ENCODE peak calls at places on chromosomes 16 and 17, in six cellular contexts. O is endodermal cell, H is NB4, L is psoas muscle, W is adrenal gland, M is suprapubic skin. F is an unnamed sample.
A peak's percentile ranks its signal among the peaks of the same experiment; 100 is the strongest.

GRCh38 chr17:44673893-44674292 is 15.7 kb downstream of the CCDC43 start:
- DNase-seq in O (no peak), H (no peak), L (no peak), W (no peak), M (no peak), F (no peak)

GRCh38 chr16:87174061-87174460 is 143.1 kb downstream of the C16orf95 start:
- DNase-seq in O (no peak), H (no peak), L (no peak), W (no peak), M (no peak), F (no peak)

GRCh38 chr17:13736915-13737314 is 135.2 kb upstream of the HS3ST3A1 start:
- DNase-seq in O (no peak), H (peak; percentile 28), L (no peak), W (no peak), M (no peak), F (peak; percentile 59)

GRCh38 chr17:29621751-29622194 is 939 bp downstream of the CORO6 start:
- DNase-seq in O (peak; percentile 48), H (no peak), L (peak; percentile 76), W (no peak), M (no peak), F (peak; percentile 22)

GRCh38 chr17:43644081-43644480 is 17.6 kb downstream of the MEOX1 start:
- DNase-seq in O (peak; percentile 65), H (no peak), L (no peak), W (no peak), M (no peak), F (no peak)

GRCh38 chr16:1992475-1993292 is 2.9 kb downstream of the SYNGR3 start:
- DNase-seq in O (peak; percentile 83), H (no peak), L (no peak), W (no peak), M (no peak), F (no peak)

GRCh38 chr17:64356304-64356686 is 34.4 kb downstream of the PECAM1 start:
- DNase-seq in O (no peak), H (no peak), L (no peak), W (no peak), M (no peak), F (no peak)

GRCh38 chr17:71071837-71072236 is 902.5 kb downstream of the KCNJ2 start:
- DNase-seq in O (no peak), H (peak; percentile 74), L (no peak), W (peak; percentile 18), M (no peak), F (peak; percentile 94)

GRCh38 chr16:10338426-10338825 is 47.4 kb upstream of the ATF7IP2 start:
- DNase-seq in O (no peak), H (no peak), L (no peak), W (no peak), M (no peak), F (no peak)

GRCh38 chr17:57985675-57985974 is 2.4 kb downstream of the VEZF1 start:
- DNase-seq in O (no peak), H (no peak), L (no peak), W (no peak), M (no peak), F (peak; percentile 44)

GRCh38 chr17:82915010-82915696 is 75.3 kb upstream of the ZNF750 start:
- DNase-seq in O (no peak), H (no peak), L (no peak), W (no peak), M (no peak), F (no peak)

GRCh38 chr16:47574091-47575054 is 113.2 kb downstream of the PHKB start:
- DNase-seq in O (no peak), H (peak; percentile 27), L (no peak), W (no peak), M (no peak), F (peak; percentile 64)

GRCh38 chr17:19719365-19720209 is 3.2 kb upstream of the SLC47A2 start:
- DNase-seq in O (peak; percentile 40), H (no peak), L (peak; percentile 28), W (no peak), M (peak; percentile 59), F (no peak)

GRCh38 chr16:26598989-26599785 is 467.5 kb upstream of the C16orf82 start:
- DNase-seq in O (peak; percentile 64), H (no peak), L (no peak), W (no peak), M (no peak), F (no peak)

GRCh38 chr17:3691539-3692166 is 4.3 kb downstream of the P2RX5 start:
- DNase-seq in O (peak; percentile 89), H (no peak), L (no peak), W (no peak), M (no peak), F (no peak)

GRCh38 chr17:37708008-37708615 is 36.7 kb downstream of the HNF1B start:
- DNase-seq in O (no peak), H (no peak), L (no peak), W (no peak), M (no peak), F (no peak)

GRCh38 chr16:81220369-81220768 is 18.1 kb upstream of the BCO1 start:
- DNase-seq in O (no peak), H (no peak), L (no peak), W (no peak), M (no peak), F (no peak)

GRCh38 chr16:9049241-9049640 is 42.2 kb upstream of the HAPSTR1 start:
- DNase-seq in O (no peak), H (no peak), L (no peak), W (no peak), M (no peak), F (peak; percentile 80)

GRCh38 chr16:9048302-9048700 is 43.1 kb upstream of the HAPSTR1 start:
- DNase-seq in O (no peak), H (no peak), L (no peak), W (no peak), M (no peak), F (peak; percentile 59)

GRCh38 chr16:9053006-9053601 is 38.3 kb upstream of the HAPSTR1 start:
- DNase-seq in O (peak; percentile 97), H (peak; percentile 47), L (peak; percentile 78), W (peak; percentile 44), M (no peak), F (peak; percentile 83)

GRCh38 chr16:9047689-9048301 is 43.6 kb upstream of the HAPSTR1 start:
- DNase-seq in O (peak; percentile 86), H (peak; percentile 92), L (peak; percentile 93), W (peak; percentile 92), M (peak; percentile 91), F (peak; percentile 100)

GRCh38 chr16:9050102-9050830 is 41.2 kb upstream of the HAPSTR1 start:
- DNase-seq in O (peak; percentile 94), H (peak; percentile 50), L (no peak), W (peak; percentile 18), M (no peak), F (peak; percentile 16)
- TF ChIP-seq CTCF in O (peak; percentile 90), H (peak; percentile 59), L (no peak), W (no peak), M (no peak), F (peak; percentile 52)

GRCh38 chr17:49315974-49316570 is 46.0 kb downstream of the ZNF652 start:
- DNase-seq in O (no peak), H (peak; percentile 35), L (no peak), W (no peak), M (no peak), F (peak; percentile 47)
- H3K4me3 ChIP-seq in O (no peak overlapping the region), H (no peak overlapping the region), L (peak overlapping the region; percentile 37), W (no peak overlapping the region), M (no peak overlapping the region), F (no peak overlapping the region)

GRCh38 chr17:81553616-81554181 is 1.5 kb upstream of the FAAP100 start:
- DNase-seq in O (no peak), H (peak; percentile 67), L (no peak), W (no peak), M (no peak), F (peak; percentile 93)

GRCh38 chr17:81551458-81552243 is 502 bp downstream of the FAAP100 start:
- DNase-seq in O (peak; percentile 71), H (peak; percentile 26), L (peak; percentile 64), W (no peak), M (no peak), F (no peak)

GRCh38 chr17:81550830-81551457 is 1.2 kb downstream of the FAAP100 start:
- DNase-seq in O (no peak), H (no peak), L (peak; percentile 51), W (no peak), M (no peak), F (no peak)

GRCh38 chr17:81553018-81553615 is 964 bp upstream of the FAAP100 start:
- DNase-seq in O (peak; percentile 98), H (peak; percentile 95), L (peak; percentile 75), W (no peak), M (peak; percentile 82), F (peak; percentile 83)

DNA sequence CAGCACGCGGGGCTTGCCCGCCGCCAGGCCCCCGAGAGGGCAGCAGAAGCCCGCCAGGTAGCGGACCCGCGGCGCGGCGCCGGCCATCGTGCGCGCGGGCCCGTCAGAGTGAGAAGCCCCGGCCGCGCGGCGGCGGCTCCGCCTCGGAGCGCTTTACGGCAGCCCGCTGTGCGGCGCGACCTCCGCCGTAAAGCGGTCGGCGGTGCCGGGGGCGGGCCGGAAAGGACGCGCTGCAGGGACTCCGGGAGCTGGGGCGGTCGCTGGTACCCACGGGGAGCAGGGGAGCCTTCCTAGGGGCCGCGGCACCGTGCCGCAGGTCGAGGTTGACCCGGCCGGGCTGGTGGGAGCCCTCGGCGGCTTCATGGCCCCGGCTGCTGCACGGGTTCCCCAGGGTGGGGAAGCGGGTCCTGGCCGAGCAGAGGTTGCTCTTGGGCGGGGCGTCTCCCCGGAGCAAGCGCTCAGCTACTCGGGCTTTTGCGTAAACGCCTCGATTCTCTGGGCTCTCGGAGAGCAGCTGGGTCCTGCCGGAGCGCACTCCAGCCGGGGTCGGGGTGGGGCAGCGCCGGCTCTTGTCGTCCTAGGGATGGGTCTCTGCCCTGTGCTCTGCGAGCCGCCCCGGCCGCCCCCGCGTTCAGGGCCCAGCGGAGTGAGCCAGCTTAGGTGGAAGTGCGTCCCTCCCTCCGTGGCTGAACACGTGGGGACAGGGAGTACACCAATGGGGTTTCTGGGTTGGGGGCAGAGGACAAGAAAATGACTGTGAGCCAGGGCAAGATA is at the start of gene FAAP100:
- DNase-seq in O (peak; percentile 95), H (peak; percentile 88), L (peak; percentile 91), W (peak; percentile 81), M (peak; percentile 84), F (peak; percentile 81)
- TF ChIP-seq CTCF in O (no peak), H (no peak), L (no peak), W (no peak), M (no peak), F (no peak)

GRCh38 chr16:89831810-89832328 is 3.6 kb downstream of the SPIRE2 start:
- DNase-seq in O (no peak), H (no peak), L (no peak), W (no peak), M (no peak), F (no peak)

GRCh38 chr16:89841275-89841674 is 13.0 kb downstream of the SPIRE2 start:
- DNase-seq in O (no peak), H (peak; percentile 40), L (no peak), W (no peak), M (no peak), F (no peak)

GRCh38 chr16:89842471-89843408 is 14.5 kb downstream of the SPIRE2 start:
- DNase-seq in O (no peak), H (peak; percentile 31), L (no peak), W (no peak), M (no peak), F (peak; percentile 61)

GRCh38 chr16:89837014-89837546 is 8.8 kb downstream of the SPIRE2 start:
- DNase-seq in O (no peak), H (no peak), L (no peak), W (no peak), M (no peak), F (no peak)
- H3K4me3 ChIP-seq in O (no peak overlapping the region), H (peak overlapping the region; percentile 23), L (no peak overlapping the region), W (no peak overlapping the region), M (peak overlapping the region; percentile 16), F (no peak overlapping the region)

F was measured in cardiac fibroblast.